ENCODE peak calls at places on chromosomes 16 and 17, in four cellular contexts. One of them, this sample, is unnamed.

GRCh38 chr16:13101828-13102227 is 200.4 kb downstream of the SHISA9 start:
- DNase-seq in GM12878: no peak
- DNase-seq in SK-N-SH: no peak
- DNase-seq in K562: no peak
- DNase-seq in this sample: no peak

GRCh38 chr16:49287572-49287971 is 5.9 kb upstream of the CBLN1 start:
- DNase-seq in K562: no peak
- DNase-seq in SK-N-SH: no peak
- DNase-seq in GM12878: no peak
- DNase-seq in this sample: peak

GRCh38 chr17:14464741-14465140 is 163.9 kb downstream of the HS3ST3B1 start:
- DNase-seq in GM12878: no peak
- DNase-seq in SK-N-SH: no peak
- DNase-seq in K562: no peak
- DNase-seq in this sample: no peak

GRCh38 chr17:58556833-58557250 is 42.4 kb upstream of the MTMR4 start:
- DNase-seq in GM12878: no peak
- DNase-seq in K562: no peak
- DNase-seq in SK-N-SH: no peak
- DNase-seq in this sample: no peak

GRCh38 chr17:2393954-2394749 is 6.7 kb downstream of the MNT start:
- DNase-seq in K562: no peak
- DNase-seq in GM12878: no peak
- DNase-seq in SK-N-SH: peak
- DNase-seq in this sample: no peak

GRCh38 chr17:80860101-80860671 is 131.5 kb upstream of the CHMP6 start:
- DNase-seq in GM12878: no peak
- DNase-seq in SK-N-SH: no peak
- DNase-seq in K562: no peak
- DNase-seq in this sample: no peak

GRCh38 chr16:27762441-27762840 is 212.5 kb downstream of the KATNIP start:
- DNase-seq in SK-N-SH: no peak
- DNase-seq in K562: no peak
- DNase-seq in GM12878: no peak
- DNase-seq in this sample: no peak

GRCh38 chr17:8832711-8833352 is 33.7 kb upstream of the MFSD6L start:
- DNase-seq in GM12878: no peak
- DNase-seq in SK-N-SH: peak
- DNase-seq in K562: peak
- DNase-seq in this sample: peak

GRCh38 chr16:74107795-74108610 is 188.6 kb upstream of the PSMD7 start:
- DNase-seq in GM12878: peak
- DNase-seq in SK-N-SH: no peak
- DNase-seq in K562: peak
- DNase-seq in this sample: peak

GRCh38 chr17:30291571-30292489 is at the start of gene BLMH:
- DNase-seq in GM12878: no peak
- DNase-seq in K562: peak
- DNase-seq in SK-N-SH: peak
- DNase-seq in this sample: peak

GRCh38 chr16:27759301-27759871 is 209.4 kb downstream of the KATNIP start:
- DNase-seq in SK-N-SH: no peak
- DNase-seq in K562: no peak
- DNase-seq in GM12878: no peak
- DNase-seq in this sample: no peak

GRCh38 chr17:81961087-81961514 is at the start of gene NOTUM:
- DNase-seq in K562: peak
- DNase-seq in GM12878: no peak
- DNase-seq in SK-N-SH: peak
- DNase-seq in this sample: peak

GRCh38 chr16:15827709-15828343 is 29.0 kb downstream of the MYH11 start:
- DNase-seq in SK-N-SH: no peak
- DNase-seq in GM12878: no peak
- DNase-seq in K562: no peak
- DNase-seq in this sample: no peak

GRCh38 chr17:227581-228222 is 46.3 kb upstream of the DOC2B start:
- DNase-seq in GM12878: no peak
- DNase-seq in K562: no peak
- DNase-seq in SK-N-SH: no peak
- DNase-seq in this sample: no peak

GRCh38 chr16:70437017-70437581 is 1.8 kb downstream of the ST3GAL2 start:
- DNase-seq in GM12878: no peak
- DNase-seq in SK-N-SH: peak
- DNase-seq in K562: peak
- DNase-seq in this sample: peak

GRCh38 chr17:74547736-74548135 is 1.8 kb upstream of the CD300C start:
- DNase-seq in GM12878: no peak
- DNase-seq in SK-N-SH: no peak
- DNase-seq in K562: no peak
- DNase-seq in this sample: no peak

GRCh38 chr17:57906910-57907309 is 48.3 kb downstream of the CUEDC1 start:
- DNase-seq in K562: no peak
- DNase-seq in SK-N-SH: no peak
- DNase-seq in GM12878: no peak
- DNase-seq in this sample: peak

GRCh38 chr17:46910179-46910927 is 12.6 kb upstream of the GOSR2 start:
- DNase-seq in K562: no peak
- DNase-seq in SK-N-SH: no peak
- DNase-seq in GM12878: no peak
- DNase-seq in this sample: no peak

GRCh38 chr17:39194089-39194984 is 3.1 kb downstream of the CACNB1 start:
- DNase-seq in GM12878: no peak
- DNase-seq in SK-N-SH: peak
- DNase-seq in K562: peak
- DNase-seq in this sample: peak

GRCh38 chr17:34725008-34725407 is 145.6 kb downstream of the TMEM132E start:
- DNase-seq in GM12878: no peak
- DNase-seq in SK-N-SH: no peak
- DNase-seq in K562: no peak
- DNase-seq in this sample: no peak

GRCh38 chr16:55632259-55632658 is 23.5 kb upstream of the SLC6A2 start:
- DNase-seq in GM12878: no peak
- DNase-seq in SK-N-SH: no peak
- DNase-seq in K562: no peak
- DNase-seq in this sample: no peak
- TF ChIP-seq USF1 in GM12878: no peak
- TF ChIP-seq USF1 in SK-N-SH: no peak
- TF ChIP-seq USF1 in K562: no peak
- TF ChIP-seq USF1 in this sample: no peak

GRCh38 chr16:53848950-53849349 is 145.0 kb downstream of the FTO start:
- DNase-seq in SK-N-SH: no peak
- DNase-seq in GM12878: no peak
- DNase-seq in K562: no peak
- DNase-seq in this sample: no peak

GRCh38 chr16:53849994-53850393 is 146.0 kb downstream of the FTO start:
- DNase-seq in GM12878: no peak
- DNase-seq in SK-N-SH: no peak
- DNase-seq in K562: no peak
- DNase-seq in this sample: no peak

GRCh38 chr16:53844796-53845195 is 140.8 kb downstream of the FTO start:
- DNase-seq in SK-N-SH: no peak
- DNase-seq in GM12878: no peak
- DNase-seq in K562: no peak
- DNase-seq in this sample: no peak

GRCh38 chr16:53849585-53849984 is 145.6 kb downstream of the FTO start:
- DNase-seq in SK-N-SH: no peak
- DNase-seq in K562: no peak
- DNase-seq in GM12878: no peak
- DNase-seq in this sample: no peak

GRCh38 chr16:53848277-53848942 is 144.5 kb downstream of the FTO start:
- DNase-seq in SK-N-SH: peak
- DNase-seq in K562: no peak
- DNase-seq in GM12878: no peak
- DNase-seq in this sample: no peak
- TF ChIP-seq USF1 in SK-N-SH: no peak
- TF ChIP-seq USF1 in K562: no peak
- TF ChIP-seq USF1 in GM12878: no peak
- TF ChIP-seq USF1 in this sample: no peak

DNA sequence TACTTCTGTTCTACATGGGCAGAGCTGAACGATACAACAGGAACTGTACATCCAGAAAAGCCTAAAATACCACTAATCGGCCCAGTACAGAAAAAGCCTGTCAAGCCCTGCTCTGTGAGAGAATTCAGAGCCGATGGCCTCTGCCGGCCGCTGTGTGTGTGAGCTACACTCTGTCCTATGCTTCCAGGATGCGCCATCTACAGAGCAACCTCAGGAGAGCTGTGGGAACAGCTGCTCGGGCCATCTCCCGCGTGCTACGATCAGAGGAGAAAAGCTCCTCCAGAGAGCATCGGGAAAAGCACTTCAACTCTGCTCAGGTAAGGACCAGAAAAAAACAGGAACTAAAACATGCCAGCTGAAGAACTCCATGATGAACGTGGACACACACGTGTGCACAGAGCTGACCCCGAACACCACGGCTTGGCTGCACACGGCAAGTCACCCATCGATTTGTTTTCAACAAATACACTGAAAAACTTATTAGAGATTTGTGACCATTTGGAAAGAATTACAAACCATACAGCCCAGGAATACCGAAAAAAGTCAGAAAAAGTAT is 115.9 kb downstream of the ANKRD11 start:
- DNase-seq in K562: no peak
- DNase-seq in SK-N-SH: peak
- DNase-seq in GM12878: no peak
- DNase-seq in this sample: peak
- TF ChIP-seq USF1 in K562: no peak
- TF ChIP-seq USF1 in SK-N-SH: no peak
- TF ChIP-seq USF1 in GM12878: no peak
- TF ChIP-seq USF1 in this sample: no peak

DNA sequence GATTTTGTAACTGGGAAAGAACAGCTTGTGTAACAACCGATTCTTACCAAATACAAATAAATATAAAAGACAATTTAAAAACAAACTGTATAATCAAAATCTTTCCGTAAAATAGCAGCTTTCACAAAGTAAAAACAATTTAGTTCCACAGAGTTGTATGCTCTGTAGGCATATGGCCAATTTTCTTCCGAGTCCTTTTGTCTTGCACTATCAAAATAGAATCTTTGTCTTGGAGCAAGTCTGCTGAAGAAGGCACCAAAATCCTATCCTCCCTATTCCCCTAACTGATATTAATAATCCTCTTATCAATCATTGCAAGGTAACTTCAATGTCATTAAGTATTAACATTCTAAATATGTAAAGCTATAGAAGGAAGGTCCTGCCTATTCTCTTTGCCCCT is 7.6 kb downstream of the THUMPD1 start:
- DNase-seq in GM12878: no peak
- DNase-seq in SK-N-SH: no peak
- DNase-seq in K562: no peak
- DNase-seq in this sample: no peak
- TF ChIP-seq USF1 in GM12878: no peak
- TF ChIP-seq USF1 in SK-N-SH: no peak
- TF ChIP-seq USF1 in K562: no peak
- TF ChIP-seq USF1 in this sample: no peak

DNA sequence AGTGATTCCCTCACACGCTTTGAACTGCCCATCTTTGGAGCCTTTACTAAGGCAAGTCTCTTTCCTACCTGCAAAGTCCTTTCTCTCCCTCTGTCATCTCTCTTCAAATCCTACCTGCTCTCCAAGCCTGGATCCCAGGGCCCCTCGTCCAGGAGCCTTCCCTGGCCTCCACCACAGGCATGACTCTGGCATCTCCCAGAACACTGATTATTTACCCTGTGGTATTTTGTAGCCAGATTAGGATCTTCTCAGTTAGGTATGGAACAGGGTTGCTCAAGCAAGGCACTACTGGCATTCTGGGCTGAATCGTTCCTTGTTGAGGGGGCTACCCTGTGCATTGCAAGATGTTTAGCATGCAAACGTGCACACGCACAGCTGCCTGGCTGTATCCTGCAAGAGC is 31.9 kb upstream of the POLR3E start:
- DNase-seq in GM12878: no peak
- DNase-seq in SK-N-SH: peak
- DNase-seq in K562: no peak
- DNase-seq in this sample: no peak
- TF ChIP-seq USF1 in GM12878: no peak
- TF ChIP-seq USF1 in SK-N-SH: no peak
- TF ChIP-seq USF1 in K562: no peak
- TF ChIP-seq USF1 in this sample: no peak

GRCh38 chr16:67429053-67429798 is 1.7 kb upstream of the HSD11B2 start:
- DNase-seq in K562: no peak
- DNase-seq in GM12878: no peak
- DNase-seq in SK-N-SH: no peak
- DNase-seq in this sample: no peak

GRCh38 chr16:67431077-67431804 is at the start of gene HSD11B2:
- DNase-seq in K562: peak
- DNase-seq in GM12878: no peak
- DNase-seq in SK-N-SH: peak
- DNase-seq in this sample: peak

GRCh38 chr16:67431805-67432476 is 1.0 kb downstream of the HSD11B2 start:
- DNase-seq in SK-N-SH: peak
- DNase-seq in K562: peak
- DNase-seq in GM12878: no peak
- DNase-seq in this sample: peak

GRCh38 chr16:67429799-67430503 is 970 bp upstream of the HSD11B2 start:
- DNase-seq in GM12878: no peak
- DNase-seq in K562: no peak
- DNase-seq in SK-N-SH: no peak
- DNase-seq in this sample: no peak

DNA sequence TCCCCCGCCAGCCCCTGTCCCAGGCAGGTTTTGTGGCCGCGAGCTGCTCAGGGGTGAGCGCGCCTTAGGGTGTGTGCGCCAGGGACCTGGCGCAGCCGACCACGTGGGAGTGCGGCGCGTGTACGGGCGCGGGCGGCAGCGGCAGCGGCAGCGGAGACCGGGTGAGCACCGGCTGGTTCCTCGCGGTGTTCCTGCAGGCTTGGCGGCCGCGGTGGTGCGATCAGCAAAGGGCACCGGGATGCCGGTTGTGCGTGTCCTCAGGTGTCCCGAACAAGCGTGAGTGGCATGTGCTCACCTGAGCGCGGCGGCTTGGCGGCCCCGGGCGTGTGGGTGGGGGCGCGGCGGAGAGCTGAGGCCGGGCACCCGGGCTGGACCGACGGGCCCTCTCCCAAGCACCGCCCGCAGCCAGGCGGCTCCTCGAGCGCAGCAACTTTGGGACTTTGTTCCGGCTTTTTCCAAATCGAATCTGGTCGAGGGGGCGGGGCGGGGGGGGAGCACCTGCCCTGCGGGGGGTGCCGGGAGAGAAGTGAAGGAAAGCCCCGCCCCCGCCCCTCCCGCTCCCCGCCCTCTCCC is 331 bp upstream of the HSD11B2 start:
- DNase-seq in GM12878: no peak
- DNase-seq in K562: peak
- DNase-seq in SK-N-SH: peak
- DNase-seq in this sample: no peak
- TF ChIP-seq USF1 in GM12878: peak
- TF ChIP-seq USF1 in K562: peak
- TF ChIP-seq USF1 in SK-N-SH: no peak
- TF ChIP-seq USF1 in this sample: peak

This sample was measured in WTC11.